ENCODE peak calls at places on chromosome 20, in six cellular contexts. Y, K, M, D, L and Q are unnamed samples.

GRCh38 chr20:7629880-7630279 is 310.4 kb downstream of the HAO1 start:
- DNase-seq in Y (no peak), K (no peak), M (no peak), D (no peak), L (no peak), Q (no peak)

GRCh38 chr20:32356935-32357868 is 929 bp upstream of the ASXL1 start:
- DNase-seq in Y (peak), K (no peak), M (no peak), D (no peak), L (peak), Q (no peak)

GRCh38 chr20:59164681-59165388 is 1.2 kb downstream of the ZNF831 start:
- DNase-seq in Y (no peak), K (no peak), M (no peak), D (no peak), L (no peak), Q (no peak)

GRCh38 chr20:10863337-10864060 is 189.7 kb upstream of the JAG1 start:
- DNase-seq in Y (peak), K (no peak), M (no peak), D (no peak), L (no peak), Q (no peak)

GRCh38 chr20:52622086-52622485 is 350.1 kb upstream of the TSHZ2 start:
- DNase-seq in Y (no peak), K (no peak), M (no peak), D (no peak), L (no peak), Q (no peak)

GRCh38 chr20:9571783-9572182 is 57.4 kb downstream of the LAMP5 start:
- DNase-seq in Y (no peak), K (no peak), M (no peak), D (no peak), L (no peak), Q (no peak)

GRCh38 chr20:21105429-21106170 is 558 bp downstream of the LINC00237 start:
- DNase-seq in Y (no peak), K (no peak), M (no peak), D (no peak), L (no peak), Q (peak)

GRCh38 chr20:9609892-9610502 is 95.6 kb downstream of the LAMP5 start:
- DNase-seq in Y (peak), K (no peak), M (no peak), D (no peak), L (peak), Q (peak)

GRCh38 chr20:26209171-26209941 is 512.7 kb upstream of the ZNF337 start:
- DNase-seq in Y (peak), K (no peak), M (peak), D (peak), L (peak), Q (no peak)

GRCh38 chr20:35739294-35740163 is 2.5 kb downstream of the RBM39 start:
- DNase-seq in Y (peak), K (no peak), M (no peak), D (no peak), L (peak), Q (no peak)
- TF ChIP-seq CTCF in Y (peak), K (no peak), M (peak), D (peak), L (peak), Q (peak)

DNA sequence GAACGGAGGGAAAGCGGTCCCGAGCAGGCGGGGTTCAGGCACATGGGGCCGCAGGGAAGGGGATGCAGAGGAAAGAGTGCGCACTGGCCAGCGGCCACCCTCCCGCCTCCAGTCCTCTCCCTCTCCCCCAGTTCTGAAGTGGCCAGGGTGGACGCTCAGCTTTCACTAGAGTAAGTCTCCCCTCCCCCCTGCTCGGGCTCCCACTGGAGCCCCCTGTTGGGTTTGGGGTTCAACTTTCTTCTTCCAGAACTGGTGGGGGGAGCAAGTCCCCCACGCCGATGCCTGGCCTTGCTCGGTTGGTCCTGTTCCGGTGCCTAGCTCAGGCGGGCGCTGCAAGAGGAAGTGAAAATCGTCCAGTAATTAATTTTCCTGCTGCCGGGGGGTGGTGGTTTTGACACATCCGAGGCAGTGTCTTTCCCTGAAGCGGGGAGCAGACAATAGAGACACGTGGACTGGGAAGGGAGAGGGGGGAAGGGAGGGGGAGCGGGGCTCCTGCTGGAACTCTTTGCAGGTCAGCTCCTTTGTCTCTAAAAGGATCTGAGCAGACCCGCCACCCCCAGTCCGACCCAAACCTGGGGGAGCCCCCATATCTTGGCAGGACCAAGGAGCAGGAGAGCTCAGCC is 824 bp upstream of the SCRT2 start:
- DNase-seq in Y (no peak), K (no peak), M (no peak), D (no peak), L (no peak), Q (no peak)
- H3K4me3 ChIP-seq in Y (peak), K (no peak), M (no peak), D (peak), L (no peak), Q (peak)

GRCh38 chr20:43946659-43947315 is 32.1 kb downstream of the TOX2 start:
- DNase-seq in Y (no peak), K (no peak), M (no peak), D (no peak), L (no peak), Q (no peak)

GRCh38 chr20:43947316-43947710 is 32.7 kb downstream of the TOX2 start:
- DNase-seq in Y (no peak), K (no peak), M (no peak), D (no peak), L (no peak), Q (no peak)

GRCh38 chr20:43948455-43948854 is 33.8 kb downstream of the TOX2 start:
- DNase-seq in Y (no peak), K (no peak), M (no peak), D (no peak), L (no peak), Q (no peak)

GRCh38 chr20:43949741-43950618 is 35.3 kb downstream of the TOX2 start:
- DNase-seq in Y (peak), K (no peak), M (peak), D (peak), L (no peak), Q (no peak)

GRCh38 chr20:43949248-43949647 is 34.6 kb downstream of the TOX2 start:
- DNase-seq in Y (no peak), K (no peak), M (no peak), D (no peak), L (no peak), Q (no peak)
- H3K27ac ChIP-seq in Y (no peak), K (peak), M (no peak), D (no peak), L (no peak), Q (no peak)

GRCh38 chr20:24111858-24112257 is 123.3 kb upstream of the GGTLC1 start:
- DNase-seq in Y (no peak), K (no peak), M (no peak), D (no peak), L (no peak), Q (no peak)
- TF ChIP-seq CTCF in Y (no peak), K (no peak), M (no peak), D (no peak), L (no peak), Q (no peak)

DNA sequence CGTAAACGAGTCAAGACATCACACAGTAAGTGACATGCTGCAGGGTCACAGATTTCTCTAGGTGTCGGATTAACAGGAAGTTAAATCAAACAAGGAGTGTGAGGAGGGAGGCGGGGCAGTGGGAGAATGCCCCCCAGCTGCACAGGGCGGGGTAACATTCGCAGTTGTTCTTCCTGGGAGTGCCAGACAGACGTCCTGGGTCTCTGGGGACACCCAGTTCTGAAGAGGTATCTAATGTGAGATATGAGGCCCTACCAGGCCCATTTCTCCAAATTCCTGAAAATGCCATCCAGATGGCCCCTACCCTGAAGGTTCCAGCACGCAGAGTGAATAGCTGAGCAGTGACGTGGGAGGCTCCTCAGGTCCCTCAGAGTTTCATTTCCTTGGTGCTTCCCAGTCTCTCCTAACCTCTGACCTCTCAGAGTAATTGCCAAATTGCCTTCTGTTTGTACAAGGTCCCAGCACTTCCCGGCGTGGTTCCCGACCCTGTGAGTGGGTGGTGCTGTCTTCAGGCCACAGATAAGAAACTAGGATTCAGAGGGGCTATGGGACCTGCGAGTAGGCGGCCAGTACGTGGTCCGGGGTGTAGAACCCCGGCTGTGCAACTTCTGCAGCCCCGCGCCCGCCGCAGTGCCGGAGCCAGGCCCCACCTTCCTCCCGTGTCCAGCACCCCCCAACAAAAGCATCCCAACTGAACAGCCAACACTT is 1.8 kb downstream of the RRBP1 start:
- DNase-seq in Y (peak), K (peak), M (no peak), D (peak), L (peak), Q (no peak)
- H3K4me3 ChIP-seq in Y (peak), K (peak), M (peak), D (peak), L (peak), Q (peak)